ENCODE peak calls at places on chromosomes 2 and 18, in four cellular contexts. H, L, M and B are unnamed samples.

GRCh38 chr2:126784636-126785035 is 114.1 kb upstream of the TEX51 start:
- DNase-seq in H (no peak), M (no peak), L (no peak), B (no peak)

GRCh38 chr2:233674314-233674713 is 2.6 kb downstream of the UGT1A9 start:
- DNase-seq in M (no peak), L (no peak), H (no peak), B (no peak)

GRCh38 chr18:24112874-24113615 is 25.8 kb upstream of the CABYR start:
- DNase-seq in H (no peak), M (peak), L (peak), B (no peak)

GRCh38 chr2:97848347-97848746 is 135.0 kb downstream of the ZAP70 start:
- DNase-seq in L (no peak), H (no peak), M (no peak), B (no peak)

GRCh38 chr2:206423147-206423546 is 20.2 kb upstream of the ADAM23 start:
- DNase-seq in L (peak), H (no peak), M (peak), B (no peak)

GRCh38 chr18:45255142-45255890 is 360.0 kb upstream of the SLC14A2 start:
- DNase-seq in H (no peak), L (peak), M (no peak), B (no peak)

GRCh38 chr2:9207641-9208301 is 1.2 kb downstream of the ASAP2 start:
- DNase-seq in M (peak), H (no peak), L (no peak), B (no peak)

GRCh38 chr2:28693223-28693622 is 58.4 kb upstream of the PPP1CB start:
- DNase-seq in M (no peak), H (no peak), L (no peak), B (no peak)

GRCh38 chr2:54632733-54633692 is 90.4 kb upstream of the EML6 start:
- DNase-seq in L (peak), H (no peak), M (peak), B (no peak)

GRCh38 chr18:57214976-57215375 is 68.1 kb downstream of the BOD1L2 start:
- DNase-seq in H (no peak), L (no peak), M (no peak), B (no peak)

GRCh38 chr2:205762883-205763282 is 80.6 kb downstream of the NRP2 start:
- DNase-seq in H (no peak), M (no peak), L (no peak), B (no peak)

GRCh38 chr2:60984717-60985116 is 32.8 kb upstream of the PEX13 start:
- DNase-seq in L (no peak), H (no peak), M (no peak), B (no peak)

GRCh38 chr18:33720133-33720532 is 142.1 kb downstream of the ASXL3 start:
- DNase-seq in H (no peak), M (no peak), L (peak), B (no peak)

GRCh38 chr18:32139835-32140283 is 48.2 kb downstream of the RNF138 start:
- DNase-seq in M (no peak), L (no peak), H (no peak), B (no peak)
- TF ChIP-seq CTCF in M (no peak), L (no peak), H (no peak), B (no peak)

DNA sequence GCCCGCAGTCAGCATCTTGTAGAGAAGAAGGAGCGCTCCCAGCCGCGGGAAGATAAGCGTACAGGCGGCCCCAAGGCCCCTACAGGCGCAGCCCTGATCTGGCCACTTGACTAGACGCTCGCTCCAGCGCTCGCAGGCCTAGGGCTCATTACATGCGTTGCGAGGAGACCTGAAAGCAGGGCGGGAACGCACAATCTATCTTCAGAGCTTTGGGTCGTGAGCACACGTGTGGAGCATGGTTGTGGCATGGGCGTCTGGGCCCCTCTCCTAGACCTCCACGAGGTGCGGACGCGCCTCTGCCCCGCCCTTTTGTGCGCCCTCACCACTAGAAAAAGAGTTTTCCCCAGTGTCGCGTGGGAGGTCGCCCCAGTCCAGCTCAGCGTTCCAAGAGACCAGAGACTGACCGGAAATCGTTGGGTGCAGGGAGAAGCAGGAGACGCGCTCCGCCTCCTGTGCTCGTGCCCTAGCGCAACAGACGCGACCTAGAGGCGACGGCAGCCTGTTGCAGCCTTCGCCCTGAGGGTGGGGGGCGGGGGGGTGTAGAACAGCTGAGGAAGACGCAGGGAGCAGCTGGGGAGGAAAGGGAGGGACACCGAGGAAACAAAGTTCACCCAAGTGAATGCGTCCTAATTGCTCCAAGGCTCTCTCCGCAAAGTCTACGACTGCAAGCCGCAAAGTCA is 12.6 kb downstream of the NR4A2 start:
- DNase-seq in M (no peak), L (peak), H (no peak), B (peak)
- TF ChIP-seq CTCF in M (no peak), L (no peak), H (no peak), B (no peak)

GRCh38 chr2:68721482-68722071 is 13.0 kb upstream of the ARHGAP25 start:
- DNase-seq in M (peak), H (peak), L (no peak), B (no peak)

GRCh38 chr2:68719912-68720311 is 14.7 kb upstream of the ARHGAP25 start:
- DNase-seq in M (no peak), L (no peak), H (no peak), B (no peak)

GRCh38 chr2:68726100-68726499 is 8.5 kb upstream of the ARHGAP25 start:
- DNase-seq in H (no peak), L (no peak), M (no peak), B (no peak)

GRCh38 chr2:68720665-68721064 is 13.9 kb upstream of the ARHGAP25 start:
- DNase-seq in H (no peak), M (no peak), L (no peak), B (no peak)

GRCh38 chr2:68722712-68723111 is 11.9 kb upstream of the ARHGAP25 start:
- DNase-seq in H (no peak), M (no peak), L (no peak), B (no peak)
- TF ChIP-seq CTCF in H (no peak), M (no peak), L (no peak), B (no peak)

GRCh38 chr2:88666576-88666975 is 24.9 kb upstream of the RPIA start:
- DNase-seq in H (no peak), L (no peak), M (peak), B (no peak)

GRCh38 chr2:88671786-88672427 is 19.6 kb upstream of the RPIA start:
- DNase-seq in L (peak), H (no peak), M (peak), B (no peak)

GRCh38 chr2:88668862-88669261 is 22.6 kb upstream of the RPIA start:
- DNase-seq in L (no peak), M (no peak), H (no peak), B (no peak)

GRCh38 chr2:88667219-88667618 is 24.3 kb upstream of the RPIA start:
- DNase-seq in H (no peak), M (no peak), L (no peak), B (no peak)

GRCh38 chr2:88669371-88670214 is 21.9 kb upstream of the RPIA start:
- DNase-seq in L (peak), H (no peak), M (peak), B (no peak)
- TF ChIP-seq CTCF in L (peak), H (peak), M (peak), B (peak)

GRCh38 chr2:105789745-105790466 is 45.2 kb downstream of the NCK2 start:
- DNase-seq in H (peak), M (no peak), L (peak), B (no peak)
- TF ChIP-seq CTCF in H (peak), M (no peak), L (no peak), B (no peak)

GRCh38 chr2:219272995-219273394 is 6.2 kb upstream of the DNAJB2 start:
- DNase-seq in H (no peak), L (no peak), M (no peak), B (no peak)
- TF ChIP-seq CTCF in H (no peak), L (no peak), M (no peak), B (no peak)

GRCh38 chr2:70463581-70463980 is 90.0 kb downstream of the TGFA start:
- DNase-seq in L (no peak), H (no peak), M (no peak), B (no peak)

GRCh38 chr2:70461414-70461813 is 92.2 kb downstream of the TGFA start:
- DNase-seq in M (no peak), L (no peak), H (no peak), B (no peak)

GRCh38 chr2:70458661-70459060 is 95.0 kb downstream of the TGFA start:
- DNase-seq in L (no peak), M (no peak), H (no peak), B (no peak)

GRCh38 chr2:70461981-70462876 is 91.4 kb downstream of the TGFA start:
- DNase-seq in M (no peak), H (no peak), L (no peak), B (no peak)

DNA sequence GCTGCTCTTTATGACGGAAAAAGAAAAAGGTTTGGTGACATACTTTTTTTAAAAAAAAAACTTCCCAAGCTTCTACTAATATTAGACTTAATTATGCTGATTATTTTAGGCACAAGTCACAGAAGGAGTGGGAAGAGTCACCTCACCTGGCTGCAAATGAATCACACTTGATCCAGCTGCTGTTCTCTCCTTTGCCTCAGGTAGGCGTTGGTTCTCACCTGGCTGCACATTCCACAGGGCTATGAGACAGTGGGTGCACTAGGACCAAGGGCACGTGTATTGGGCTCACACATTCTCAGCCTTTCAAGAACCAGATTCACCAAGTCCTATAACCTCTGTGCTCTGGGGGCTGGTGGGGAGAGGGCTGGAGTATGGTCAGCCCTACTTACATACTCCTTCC is 93.3 kb downstream of the TGFA start:
- DNase-seq in L (no peak), H (no peak), M (no peak), B (no peak)
- TF ChIP-seq CTCF in L (no peak), H (no peak), M (no peak), B (no peak)

DNA sequence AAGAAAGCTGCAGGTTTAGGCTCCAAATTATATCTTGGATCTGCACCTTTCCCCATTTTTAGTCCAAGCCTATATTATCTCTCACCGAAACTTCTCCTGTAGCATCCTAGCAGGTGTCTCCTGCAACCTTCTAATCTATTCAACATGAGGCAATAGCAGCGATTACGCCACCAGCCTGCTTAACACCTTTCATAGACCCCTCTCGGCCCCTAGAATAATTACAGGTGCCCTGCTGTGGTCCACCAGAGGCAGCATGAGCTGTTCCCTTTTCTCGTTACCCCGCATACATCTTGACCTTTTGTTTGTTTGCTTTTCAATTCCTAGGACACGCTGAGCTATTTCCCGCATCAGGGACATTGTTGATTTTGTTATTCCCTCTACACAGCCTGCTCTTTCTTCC is 361.9 kb downstream of the CYRIA start:
- DNase-seq in L (no peak), M (no peak), H (no peak), B (no peak)
- TF ChIP-seq CTCF in L (no peak), M (no peak), H (no peak), B (no peak)

GRCh38 chr2:222037211-222037610 is 261.6 kb downstream of the PAX3 start:
- DNase-seq in M (no peak), L (no peak), H (no peak), B (no peak)

GRCh38 chr2:222034058-222034457 is 264.7 kb downstream of the PAX3 start:
- DNase-seq in L (no peak), H (no peak), M (no peak), B (no peak)

GRCh38 chr2:222040333-222040732 is 258.5 kb downstream of the PAX3 start:
- DNase-seq in M (no peak), H (no peak), L (no peak), B (no peak)

GRCh38 chr2:222039821-222040220 is 259.0 kb downstream of the PAX3 start:
- DNase-seq in L (no peak), M (peak), H (no peak), B (no peak)

GRCh38 chr2:222038086-222038802 is 260.6 kb downstream of the PAX3 start:
- DNase-seq in H (no peak), L (peak), M (no peak), B (no peak)
- TF ChIP-seq CTCF in H (no peak), L (peak), M (peak), B (peak)

DNA sequence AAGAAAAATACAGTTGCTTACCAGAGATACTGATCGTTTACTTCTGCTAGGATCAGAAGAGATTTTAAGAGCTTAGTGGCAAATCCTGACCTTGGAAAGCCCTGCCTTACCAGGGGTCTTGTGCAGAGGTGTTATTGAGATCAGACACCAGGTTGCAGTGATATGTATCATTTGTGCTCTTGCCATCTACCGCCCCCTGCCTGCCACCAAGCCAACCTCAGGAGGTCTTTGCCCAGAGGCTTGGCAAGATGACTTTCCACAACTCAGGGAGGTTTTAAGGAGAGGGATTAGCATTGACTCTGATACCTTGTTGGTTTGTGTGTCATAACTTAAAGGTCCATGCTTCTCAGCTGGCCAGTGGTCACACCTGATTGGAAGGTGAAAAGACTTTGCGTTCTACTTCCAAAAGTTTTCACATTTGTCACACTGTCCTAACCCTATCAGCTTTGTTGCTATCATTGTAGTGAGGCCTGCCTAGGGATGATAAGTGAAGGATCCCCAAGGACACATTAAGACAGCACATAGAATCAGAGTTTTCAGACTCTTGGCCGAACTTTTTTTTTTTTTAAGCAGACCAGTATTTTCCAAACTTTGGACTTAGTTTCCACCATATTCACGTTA is 46.2 kb upstream of the MGAT5 start:
- DNase-seq in H (peak), L (peak), M (peak), B (peak)
- TF ChIP-seq CTCF in H (peak), L (peak), M (peak), B (peak)